ENCODE peak calls at places on chromosome 15, in five cellular contexts. N is GM23338, Z is transverse colon, W is cardiac fibroblast, R is ovary. F is an unnamed sample.

GRCh38 chr15:67840747-67841634 is 1.1 kb upstream of the RNU6-1 start:
- DNase-seq in N (no peak), Z (peak; percentile 34), W (peak; percentile 48), R (no peak), F (no peak)

GRCh38 chr15:69988541-69989225 is 109.0 kb downstream of the TLE3 start:
- DNase-seq in N (peak; percentile 45), Z (no peak), W (no peak), R (no peak), F (no peak)

GRCh38 chr15:77877869-77878577 is 199.5 kb downstream of the TBC1D2B start:
- DNase-seq in N (no peak), Z (no peak), W (no peak), R (no peak), F (no peak)

GRCh38 chr15:38696120-38696727 is 131.6 kb upstream of the RASGRP1 start:
- DNase-seq in N (no peak), Z (peak; percentile 50), W (no peak), R (no peak), F (no peak)

GRCh38 chr15:40097968-40098476 is 10.7 kb downstream of the BMF start:
- DNase-seq in N (peak; percentile 52), Z (peak; percentile 69), W (peak; percentile 50), R (no peak), F (peak; percentile 65)

GRCh38 chr15:58549780-58550064 is 117.9 kb downstream of the LIPC start:
- DNase-seq in N (no peak), Z (no peak), W (no peak), R (no peak), F (no peak)

GRCh38 chr15:83044156-83044555 is 22.9 kb downstream of the BTBD1 start:
- DNase-seq in N (no peak), Z (no peak), W (no peak), R (no peak), F (no peak)

GRCh38 chr15:51876169-51876568 is 46.7 kb downstream of the TMOD3 start:
- DNase-seq in N (no peak), Z (no peak), W (no peak), R (no peak), F (no peak)

GRCh38 chr15:52247032-52247431 is 48.6 kb downstream of the MYO5C start:
- DNase-seq in N (no peak), Z (no peak), W (peak; percentile 80), R (no peak), F (no peak)

GRCh38 chr15:58761010-58761388 is 10.1 kb upstream of the MINDY2 start:
- DNase-seq in N (no peak), Z (no peak), W (no peak), R (no peak), F (no peak)

GRCh38 chr15:92617197-92618037 is 38.2 kb downstream of the FAM174B start:
- DNase-seq in N (no peak), Z (peak; percentile 71), W (peak; percentile 92), R (peak; percentile 93), F (peak; percentile 74)

GRCh38 chr15:70087708-70088352 is 9.9 kb downstream of the TLE3 start:
- DNase-seq in N (no peak), Z (no peak), W (no peak), R (no peak), F (no peak)

GRCh38 chr15:38252481-38253311 is at the start of gene SPRED1:
- DNase-seq in N (peak; percentile 57), Z (peak; percentile 74), W (peak; percentile 78), R (peak; percentile 72), F (peak; percentile 82)

GRCh38 chr15:48644498-48644826 is 1.0 kb downstream of the FBN1 start:
- DNase-seq in N (no peak), Z (no peak), W (peak; percentile 63), R (peak; percentile 39), F (peak; percentile 51)

GRCh38 chr15:48644827-48645557 is 517 bp downstream of the FBN1 start:
- DNase-seq in N (peak; percentile 73), Z (no peak), W (peak; percentile 72), R (peak; percentile 63), F (peak; percentile 49)

GRCh38 chr15:48646364-48646763 is 855 bp upstream of the FBN1 start:
- DNase-seq in N (peak; percentile 27), Z (no peak), W (no peak), R (peak; percentile 28), F (no peak)

GRCh38 chr15:48643776-48644497 is 1.6 kb downstream of the FBN1 start:
- DNase-seq in N (no peak), Z (no peak), W (peak; percentile 55), R (no peak), F (no peak)

DNA sequence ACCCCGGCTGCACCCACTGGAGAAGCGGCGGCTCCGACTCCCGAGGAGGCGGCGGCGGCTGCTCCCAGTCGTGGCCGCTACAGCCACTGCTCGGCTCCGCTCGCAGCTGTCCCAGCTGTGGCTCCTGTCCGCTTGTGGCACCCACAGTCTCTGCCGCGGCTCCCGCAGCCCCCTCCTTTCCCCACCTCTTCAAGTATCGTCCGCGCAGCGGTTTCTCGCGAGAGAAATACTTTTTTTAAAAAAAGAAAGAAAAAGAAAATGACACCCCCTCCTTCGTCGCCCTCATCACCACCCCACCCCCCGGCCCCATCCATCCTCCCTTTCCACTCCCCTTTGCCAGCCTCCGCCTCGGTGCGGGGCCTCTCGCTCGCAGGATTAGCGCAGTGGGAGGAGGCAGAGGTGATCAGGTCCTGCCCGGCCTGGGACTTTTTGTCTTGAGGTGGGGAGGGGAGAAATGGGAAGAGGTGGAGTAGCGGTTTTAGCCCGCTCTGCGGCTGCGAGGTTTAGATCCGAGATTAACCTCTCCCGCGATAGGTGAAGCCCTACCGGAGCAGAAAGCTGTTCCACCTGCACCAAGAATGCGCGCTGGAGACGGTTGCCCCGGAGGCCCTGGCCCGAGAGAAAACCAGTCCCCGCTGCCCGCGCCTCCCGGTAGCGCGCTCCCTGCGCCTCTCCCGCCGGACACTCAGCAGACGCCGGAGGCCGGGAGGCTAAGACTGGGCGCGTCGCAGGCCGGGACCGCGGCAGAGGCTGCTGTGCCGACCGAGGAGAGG is at the start of gene FBN1:
- DNase-seq in N (peak; percentile 86), Z (peak; percentile 32), W (peak; percentile 95), R (peak; percentile 86), F (peak; percentile 71)
- H3K4me3 ChIP-seq in N (peak within 1 kb of the TSS; percentile 84), Z (peak within 1 kb of the TSS; percentile 60), W (peak within 1 kb of the TSS; percentile 88), R (peak within 1 kb of the TSS; percentile 93), F (peak within 1 kb of the TSS; percentile 97)

DNA sequence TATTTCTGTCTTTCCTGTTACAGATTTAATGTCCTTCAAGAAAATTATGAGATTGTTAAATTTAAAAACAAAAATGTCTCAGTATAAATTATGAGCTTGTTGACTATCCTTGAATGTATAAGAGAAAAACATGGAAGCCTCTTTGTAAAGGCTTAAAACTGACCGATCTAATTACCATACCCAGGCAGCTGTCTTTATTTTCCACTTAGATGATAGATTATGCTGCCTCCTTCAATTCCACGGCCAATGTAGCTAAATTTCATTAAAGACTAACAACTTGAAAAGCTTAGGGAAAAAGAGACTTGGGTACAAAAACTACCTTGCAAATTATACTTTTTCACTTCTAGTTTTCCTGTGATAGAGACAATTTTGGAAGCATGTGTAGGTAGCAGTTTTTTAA is 88.3 kb downstream of the ATP10A start:
- DNase-seq in N (no peak), Z (no peak), W (no peak), R (no peak), F (no peak)
- H3K4me3 ChIP-seq in N (no peak overlapping the region), Z (no peak overlapping the region), W (no peak overlapping the region), R (no peak overlapping the region), F (no peak overlapping the region)

GRCh38 chr15:90420488-90420850 is 32.4 kb downstream of the IQGAP1 start:
- DNase-seq in N (no peak), Z (no peak), W (no peak), R (no peak), F (no peak)

GRCh38 chr15:90419202-90419601 is 31.2 kb downstream of the IQGAP1 start:
- DNase-seq in N (no peak), Z (no peak), W (no peak), R (no peak), F (no peak)

GRCh38 chr15:90418627-90419026 is 30.6 kb downstream of the IQGAP1 start:
- DNase-seq in N (no peak), Z (no peak), W (no peak), R (no peak), F (no peak)

GRCh38 chr15:90421527-90421926 is 33.5 kb downstream of the IQGAP1 start:
- DNase-seq in N (no peak), Z (no peak), W (no peak), R (no peak), F (no peak)

GRCh38 chr15:90419738-90420487 is 31.9 kb downstream of the IQGAP1 start:
- DNase-seq in N (no peak), Z (no peak), W (peak; percentile 75), R (no peak), F (no peak)
- H3K4me3 ChIP-seq in N (no peak overlapping the region), Z (no peak overlapping the region), W (no peak overlapping the region), R (peak overlapping the region; percentile 9), F (no peak overlapping the region)

DNA sequence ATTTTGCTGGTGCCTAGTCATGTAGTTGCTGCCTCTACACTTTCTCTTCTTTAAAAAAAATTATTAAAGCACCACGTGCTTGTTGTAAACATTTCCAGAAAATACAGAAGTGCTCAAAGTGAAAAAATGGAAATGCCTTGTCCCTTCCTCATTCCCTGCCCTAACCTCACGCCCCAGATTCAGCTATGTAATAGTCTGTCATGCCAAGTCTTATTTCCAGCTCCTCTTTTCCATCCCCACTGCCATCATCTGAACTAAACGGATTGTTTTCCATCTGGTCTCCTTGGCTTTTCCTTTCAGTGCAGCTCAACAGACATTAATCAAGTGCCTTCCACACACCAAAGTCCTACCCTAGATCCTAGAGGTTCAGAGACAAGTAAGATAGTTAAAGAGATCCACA is 15.5 kb downstream of the ZNF774 start:
- DNase-seq in N (no peak), Z (no peak), W (peak; percentile 67), R (no peak), F (no peak)
- H3K4me3 ChIP-seq in N (no peak overlapping the region), Z (no peak overlapping the region), W (no peak overlapping the region), R (no peak overlapping the region), F (no peak overlapping the region)

DNA sequence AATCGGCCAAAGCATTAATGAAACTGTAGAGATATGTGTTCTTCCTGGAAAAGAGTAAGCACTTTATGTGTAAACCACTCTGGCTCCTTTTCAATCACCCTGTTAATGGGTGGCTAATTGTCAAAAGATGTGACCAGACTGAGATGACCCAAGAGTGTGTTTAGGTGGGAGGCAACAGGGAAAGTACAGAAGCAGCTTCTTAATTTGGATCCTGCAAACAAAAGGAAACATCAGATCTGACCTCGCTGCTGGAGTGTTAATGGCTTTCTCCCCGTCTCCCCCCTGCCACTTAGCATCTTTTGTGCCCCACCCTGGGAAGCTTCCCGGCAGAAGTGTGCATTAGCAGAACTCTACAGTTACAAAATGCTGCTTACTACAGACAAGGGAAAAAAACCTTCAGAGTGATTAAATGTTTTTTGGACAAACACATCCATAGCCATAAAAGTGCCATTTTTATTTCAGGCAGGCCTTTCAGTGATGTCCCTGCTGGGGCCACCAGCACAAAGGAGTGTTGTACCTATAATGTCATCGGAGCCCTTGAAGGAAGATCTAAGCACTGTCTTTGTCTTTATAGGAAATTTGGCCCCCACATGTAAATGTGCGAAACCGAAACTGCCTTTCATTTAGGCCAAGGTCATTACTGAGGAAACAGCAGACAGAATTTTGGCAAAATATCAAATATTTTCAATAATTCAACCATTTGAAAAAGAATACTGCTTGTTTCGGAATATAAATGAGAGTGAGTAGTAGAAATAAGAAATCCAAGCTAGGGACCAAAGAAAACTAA is 311.1 kb downstream of the WDR72 start:
- DNase-seq in N (no peak), Z (no peak), W (no peak), R (no peak), F (no peak)
- H3K4me3 ChIP-seq in N (no peak overlapping the region), Z (no peak overlapping the region), W (no peak overlapping the region), R (no peak overlapping the region), F (peak overlapping the region; percentile 32)